ENCODE peak calls at places on chromosomes 4 and X, in five cellular contexts. S, G, D, P and A are unnamed samples.

GRCh38 chr4:186845137-186845842 is 121.6 kb upstream of the FAT1 start:
- DNase-seq in S (peak), G (no peak), D (peak), P (peak), A (no peak)

GRCh38 chr4:16579866-16580265 is 318.6 kb downstream of the LDB2 start:
- DNase-seq in S (no peak), G (no peak), D (peak), P (no peak), A (no peak)

GRCh38 chr4:40309250-40309774 is 25.8 kb upstream of the CHRNA9 start:
- DNase-seq in S (peak), G (peak), D (peak), P (peak), A (peak)

GRCh38 chrX:8967471-8967870 is 66.5 kb downstream of the FAM9B start:
- DNase-seq in S (no peak), G (no peak), D (no peak), P (no peak), A (no peak)

GRCh38 chr4:159446266-159446976 is 343.5 kb downstream of the RAPGEF2 start:
- DNase-seq in S (peak), G (peak), D (peak), P (peak), A (peak)

GRCh38 chrX:74534569-74535038 is 79.8 kb downstream of the RLIM start:
- DNase-seq in S (no peak), G (no peak), D (peak), P (no peak), A (no peak)

GRCh38 chr4:6257243-6258025 is 12.2 kb upstream of the WFS1 start:
- DNase-seq in S (no peak), G (no peak), D (no peak), P (no peak), A (no peak)

GRCh38 chr4:100069207-100069606 is 119.1 kb upstream of the H2AZ1 start:
- DNase-seq in S (no peak), G (no peak), D (no peak), P (no peak), A (no peak)

GRCh38 chr4:147831452-147832192 is 99.7 kb downstream of the ARHGAP10 start:
- DNase-seq in S (peak), G (no peak), D (peak), P (peak), A (peak)

GRCh38 chrX:112819013-112819635 is 21.5 kb downstream of the AMOT start:
- DNase-seq in S (no peak), G (no peak), D (peak), P (no peak), A (no peak)

GRCh38 chr4:116752027-116752426 is 333.3 kb downstream of the TRAM1L1 start:
- DNase-seq in S (no peak), G (no peak), D (no peak), P (no peak), A (no peak)

GRCh38 chrX:155535866-155536265 is 76.9 kb downstream of the TMLHE start:
- DNase-seq in S (no peak), G (no peak), D (peak), P (no peak), A (no peak)

GRCh38 chr4:185204238-185204910 is 574 bp upstream of the CFAP97 start:
- DNase-seq in S (no peak), G (no peak), D (peak), P (no peak), A (no peak)

GRCh38 chr4:118586357-118586790 is 98.8 kb upstream of the METTL14 start:
- DNase-seq in S (peak), G (peak), D (no peak), P (no peak), A (peak)

GRCh38 chrX:145623453-145623852 is 194.2 kb upstream of the SLITRK2 start:
- DNase-seq in S (no peak), G (no peak), D (no peak), P (no peak), A (no peak)

GRCh38 chr4:168723569-168723968 is 226.7 kb downstream of the PALLD start:
- DNase-seq in S (no peak), G (no peak), D (peak), P (no peak), A (no peak)

GRCh38 chr4:24054910-24055309 is 165.1 kb upstream of the PPARGC1A start:
- DNase-seq in S (no peak), G (no peak), D (no peak), P (no peak), A (no peak)

GRCh38 chr4:176150283-176150682 is 45.1 kb downstream of the SPATA4 start:
- DNase-seq in S (no peak), G (no peak), D (peak), P (no peak), A (no peak)

GRCh38 chr4:112213850-112214249 is 17.7 kb upstream of the AP1AR start:
- DNase-seq in S (no peak), G (no peak), D (peak), P (no peak), A (no peak)

GRCh38 chrX:88425739-88426138 is 321.3 kb upstream of the CPXCR1 start:
- DNase-seq in S (no peak), G (no peak), D (no peak), P (no peak), A (no peak)
- TF ChIP-seq CTCF in S (no peak), G (no peak), D (peak), P (no peak), A (no peak)

GRCh38 chr4:183182873-183183725 is 84.0 kb downstream of the WWC2 start:
- DNase-seq in S (peak), G (no peak), D (peak), P (peak), A (peak)
- H3K27ac ChIP-seq in S (no peak), G (no peak), D (peak), P (no peak), A (no peak)

GRCh38 chr4:26858035-26858918 is 2.4 kb upstream of the STIM2 start:
- DNase-seq in S (no peak), G (no peak), D (no peak), P (no peak), A (no peak)

GRCh38 chr4:26858947-26859401 is 1.7 kb upstream of the STIM2 start:
- DNase-seq in S (no peak), G (no peak), D (peak), P (no peak), A (no peak)

GRCh38 chr4:26859762-26860156 is 882 bp upstream of the STIM2 start:
- DNase-seq in S (no peak), G (no peak), D (no peak), P (no peak), A (no peak)

GRCh38 chr4:26856906-26857277 is 3.7 kb upstream of the STIM2 start:
- DNase-seq in S (no peak), G (no peak), D (no peak), P (no peak), A (no peak)

GRCh38 chr4:26857278-26858034 is 3.2 kb upstream of the STIM2 start:
- DNase-seq in S (peak), G (peak), D (peak), P (peak), A (peak)
- TF ChIP-seq CTCF in S (no peak), G (no peak), D (no peak), P (peak), A (peak)

GRCh38 chrX:47561653-47562151 is 697 bp downstream of the ARAF start:
- DNase-seq in S (no peak), G (no peak), D (no peak), P (no peak), A (no peak)
- H3K27ac ChIP-seq in S (peak), G (peak), D (peak), P (peak), A (peak)

DNA sequence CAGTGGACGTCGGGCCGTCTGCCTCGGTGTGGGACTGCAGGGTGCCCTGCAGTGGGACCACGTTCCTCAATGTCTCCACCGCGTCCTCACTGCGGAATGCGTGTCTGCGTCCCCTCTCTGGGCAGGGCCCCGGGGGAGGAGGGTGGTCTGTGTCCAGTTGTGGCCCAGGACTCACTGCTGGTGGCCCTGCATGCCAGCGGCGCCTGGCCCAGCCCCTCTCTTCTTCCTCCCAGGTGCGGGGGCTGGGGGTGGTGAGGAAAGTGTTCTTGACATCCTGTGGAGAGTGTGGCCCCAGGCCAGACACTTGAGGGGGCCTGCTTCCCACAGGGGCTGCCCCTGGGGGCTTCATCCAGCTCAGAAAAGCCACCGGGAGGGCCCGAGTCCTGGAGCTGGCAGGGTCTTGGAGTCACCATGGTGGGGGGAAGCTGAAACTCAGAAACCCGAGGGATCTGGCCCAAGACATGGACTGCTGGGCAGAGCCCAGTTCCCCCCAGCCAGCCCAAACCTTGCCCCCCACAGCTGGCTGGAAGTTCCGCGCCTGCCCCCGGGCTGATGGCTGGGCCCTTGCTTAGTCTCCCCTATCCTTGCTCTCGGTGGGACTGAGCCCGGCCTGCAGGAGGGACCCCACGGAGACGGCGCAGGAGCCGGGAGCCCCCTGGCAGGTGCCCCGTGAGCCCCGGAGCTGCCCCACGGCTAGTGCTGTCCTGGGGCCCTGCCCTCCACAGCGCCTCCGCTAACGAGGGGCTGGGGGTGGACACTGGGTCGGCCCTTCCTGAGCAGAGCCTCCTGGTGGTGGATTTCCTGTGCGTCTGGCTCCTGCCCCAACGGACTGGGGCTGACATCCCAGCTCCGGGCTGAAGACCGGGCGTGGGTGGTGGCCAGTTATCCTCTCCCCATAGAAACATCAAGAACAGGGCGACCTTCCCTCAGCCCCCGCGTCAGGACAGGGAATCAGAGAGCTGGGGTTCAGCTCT is 2.9 kb downstream of the DOK7 start:
- DNase-seq in S (no peak), G (no peak), D (no peak), P (no peak), A (no peak)
- TF ChIP-seq CTCF in S (peak), G (no peak), D (peak), P (peak), A (no peak)

GRCh38 chr4:140996757-140997156 is 136.5 kb downstream of the RNF150 start:
- DNase-seq in S (no peak), G (no peak), D (peak), P (no peak), A (no peak)

GRCh38 chr4:141006236-141006802 is 127.0 kb downstream of the RNF150 start:
- DNase-seq in S (no peak), G (no peak), D (no peak), P (no peak), A (no peak)

GRCh38 chr4:141004844-141005243 is 128.4 kb downstream of the RNF150 start:
- DNase-seq in S (no peak), G (no peak), D (no peak), P (no peak), A (no peak)

GRCh38 chr4:141003193-141003592 is 130.1 kb downstream of the RNF150 start:
- DNase-seq in S (no peak), G (no peak), D (no peak), P (no peak), A (no peak)

GRCh38 chr4:141002323-141002805 is 130.9 kb downstream of the RNF150 start:
- DNase-seq in S (no peak), G (no peak), D (peak), P (no peak), A (no peak)
- H3K27ac ChIP-seq in S (peak), G (no peak), D (no peak), P (peak), A (peak)

GRCh38 chrX:134764202-134764785 is 106.0 kb upstream of the PLAC1 start:
- DNase-seq in S (no peak), G (no peak), D (no peak), P (no peak), A (no peak)
- TF ChIP-seq CTCF in S (no peak), G (no peak), D (peak), P (no peak), A (no peak)

GRCh38 chr4:19259920-19260319 is 991.8 kb upstream of the SLIT2 start:
- DNase-seq in S (no peak), G (no peak), D (no peak), P (no peak), A (no peak)

GRCh38 chr4:19256823-19257222 is 994.9 kb upstream of the SLIT2 start:
- DNase-seq in S (no peak), G (no peak), D (no peak), P (no peak), A (no peak)

DNA sequence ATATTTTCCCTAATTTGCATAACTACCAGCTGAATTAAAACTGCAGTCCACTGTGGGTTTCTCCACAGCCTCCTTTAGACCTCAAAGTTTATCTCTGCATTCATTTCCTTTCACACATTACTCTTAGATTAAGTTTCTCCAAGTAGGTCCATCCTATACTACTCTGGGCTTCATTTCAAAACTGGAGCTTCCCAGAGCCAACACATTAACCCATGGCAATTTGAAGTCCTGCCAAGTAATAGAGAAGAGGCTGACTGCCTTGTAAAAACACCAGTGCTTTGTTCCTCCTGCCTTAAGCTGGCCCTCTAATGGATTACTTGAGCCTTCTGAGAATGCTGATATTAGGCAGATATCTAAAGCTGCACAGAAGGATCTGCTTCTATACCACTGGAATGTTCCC is 997.2 kb upstream of the SLIT2 start:
- DNase-seq in S (no peak), G (no peak), D (no peak), P (no peak), A (no peak)
- H3K27ac ChIP-seq in S (no peak), G (no peak), D (no peak), P (no peak), A (no peak)

GRCh38 chr4:2284161-2284933 is 22.4 kb upstream of the MXD4 start:
- DNase-seq in S (no peak), G (no peak), D (no peak), P (peak), A (no peak)

GRCh38 chr4:2283199-2283711 is 21.3 kb upstream of the MXD4 start:
- DNase-seq in S (no peak), G (no peak), D (no peak), P (no peak), A (no peak)

GRCh38 chr4:2280531-2281300 is 18.8 kb upstream of the MXD4 start:
- DNase-seq in S (no peak), G (no peak), D (no peak), P (no peak), A (no peak)

GRCh38 chr4:2284934-2285664 is 23.2 kb upstream of the MXD4 start:
- DNase-seq in S (no peak), G (no peak), D (peak), P (peak), A (no peak)

GRCh38 chr4:2281575-2282343 is 19.9 kb upstream of the MXD4 start:
- DNase-seq in S (no peak), G (no peak), D (no peak), P (no peak), A (no peak)
- TF ChIP-seq CTCF in S (no peak), G (no peak), D (peak), P (no peak), A (peak)